ENCODE peak calls at places on chromosomes 2 and 18, in four cellular contexts. L is GM12878, K is K562, P is HL-60. B is an unnamed sample.

GRCh38 chr2:236343400-236344161 is 79.4 kb upstream of the ASB18 start:
- DNase-seq in L (peak; percentile 9), K (peak; percentile 55), P (peak; percentile 49), B (peak; percentile 55)

GRCh38 chr2:290090-290722 is 2.3 kb upstream of the ALKAL2 start:
- DNase-seq in L (no peak), K (peak; percentile 68), P (peak; percentile 49), B (no peak)

GRCh38 chr2:183091954-183092345 is 13.4 kb downstream of the DUSP19 start:
- DNase-seq in L (no peak), K (no peak), P (no peak), B (no peak)

GRCh38 chr2:42021490-42021889 is 26.3 kb upstream of the PKDCC start:
- DNase-seq in L (no peak), K (no peak), P (no peak), B (no peak)

GRCh38 chr2:535222-535621 is 142.0 kb downstream of the TMEM18 start:
- DNase-seq in L (no peak), K (peak; percentile 18), P (no peak), B (no peak)

GRCh38 chr2:207601774-207602173 is 23.4 kb downstream of the METTL21A start:
- DNase-seq in L (no peak), K (no peak), P (no peak), B (no peak)

GRCh38 chr2:111662039-111662740 is 221.8 kb downstream of the ANAPC1 start:
- DNase-seq in L (no peak), K (no peak), P (no peak), B (no peak)

GRCh38 chr18:48749768-48750167 is 201.0 kb downstream of the SMAD7 start:
- DNase-seq in L (no peak), K (no peak), P (no peak), B (no peak)

GRCh38 chr2:173373286-173373685 is 18.6 kb downstream of the CDCA7 start:
- DNase-seq in L (no peak), K (no peak), P (no peak), B (no peak)

GRCh38 chr2:190984595-190984994 is 29.4 kb downstream of the STAT1 start:
- DNase-seq in L (no peak), K (no peak), P (no peak), B (no peak)

GRCh38 chr2:3470166-3470651 is 49.1 kb downstream of the ADI1 start:
- DNase-seq in L (no peak), K (no peak), P (no peak), B (no peak)

GRCh38 chr2:119481501-119482455 is 42.5 kb downstream of the SCTR start:
- DNase-seq in L (no peak), K (no peak), P (no peak), B (no peak)

GRCh38 chr2:232376260-232376659 is 2.3 kb upstream of the ALPP start:
- DNase-seq in L (no peak), K (no peak), P (no peak), B (no peak)

GRCh38 chr2:168345601-168346000 is 98.2 kb upstream of the STK39 start:
- DNase-seq in L (no peak), K (no peak), P (peak; percentile 52), B (no peak)
- TF ChIP-seq SPI1 in L (no peak), K (no peak), P (peak; percentile 16), B (peak; percentile 23)

DNA sequence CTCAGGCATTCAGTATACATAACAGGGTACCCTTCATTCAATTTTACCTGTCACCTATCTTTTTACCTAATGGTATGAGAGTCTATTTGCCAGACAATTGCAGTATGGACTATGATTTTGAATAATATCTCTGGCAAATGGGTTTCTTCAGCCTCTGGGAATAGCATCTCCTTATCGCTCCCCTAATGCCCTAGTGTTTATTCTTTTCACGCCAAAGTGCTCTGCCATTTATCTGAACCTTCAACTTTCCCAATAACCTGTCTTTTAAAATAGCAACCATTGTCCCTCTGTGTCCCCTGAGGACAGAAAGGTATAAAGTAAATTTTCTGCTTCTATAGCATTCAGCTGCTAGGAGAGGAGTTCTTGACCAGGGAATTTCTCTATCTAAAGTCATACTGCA is 45.0 kb upstream of the FSHR start:
- DNase-seq in L (no peak), K (no peak), P (no peak), B (no peak)
- TF ChIP-seq POLR2AphosphoS5 in L (no peak), K (no peak), P (no peak), B (no peak)

GRCh38 chr2:9214866-9215265 is 8.3 kb downstream of the ASAP2 start:
- DNase-seq in L (no peak), K (no peak), P (no peak), B (no peak)
- TF ChIP-seq SPI1 in L (no peak), K (no peak), P (no peak), B (no peak)

DNA sequence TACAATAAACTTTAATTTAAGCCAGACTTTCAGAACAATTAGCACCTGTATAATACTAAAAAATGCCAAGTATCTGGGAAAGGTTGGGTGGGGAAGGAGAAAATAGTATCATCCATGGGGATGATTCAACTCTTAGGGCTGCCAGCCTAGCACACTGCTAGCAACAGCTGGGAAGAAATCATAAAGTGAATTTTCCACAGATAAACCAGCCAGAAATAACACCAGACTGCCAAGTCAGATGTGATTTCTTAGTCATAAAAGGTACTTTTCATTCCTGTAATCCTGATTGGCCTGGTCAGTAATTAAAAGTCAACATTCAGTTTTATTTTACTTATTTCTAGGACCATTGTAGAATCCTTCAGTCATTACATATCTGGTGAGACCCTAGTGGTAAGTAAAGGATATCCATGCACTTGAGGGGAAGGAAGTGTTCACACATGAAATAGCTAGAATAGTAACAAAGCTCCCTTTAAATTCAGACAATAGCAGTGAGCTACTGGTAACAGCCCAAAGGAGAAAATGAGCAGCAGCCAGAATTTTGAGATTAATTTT is 59.4 kb downstream of the LIMS1 start:
- DNase-seq in L (no peak), K (no peak), P (no peak), B (no peak)
- TF ChIP-seq POLR2AphosphoS5 in L (no peak), K (no peak), P (no peak), B (no peak)

DNA sequence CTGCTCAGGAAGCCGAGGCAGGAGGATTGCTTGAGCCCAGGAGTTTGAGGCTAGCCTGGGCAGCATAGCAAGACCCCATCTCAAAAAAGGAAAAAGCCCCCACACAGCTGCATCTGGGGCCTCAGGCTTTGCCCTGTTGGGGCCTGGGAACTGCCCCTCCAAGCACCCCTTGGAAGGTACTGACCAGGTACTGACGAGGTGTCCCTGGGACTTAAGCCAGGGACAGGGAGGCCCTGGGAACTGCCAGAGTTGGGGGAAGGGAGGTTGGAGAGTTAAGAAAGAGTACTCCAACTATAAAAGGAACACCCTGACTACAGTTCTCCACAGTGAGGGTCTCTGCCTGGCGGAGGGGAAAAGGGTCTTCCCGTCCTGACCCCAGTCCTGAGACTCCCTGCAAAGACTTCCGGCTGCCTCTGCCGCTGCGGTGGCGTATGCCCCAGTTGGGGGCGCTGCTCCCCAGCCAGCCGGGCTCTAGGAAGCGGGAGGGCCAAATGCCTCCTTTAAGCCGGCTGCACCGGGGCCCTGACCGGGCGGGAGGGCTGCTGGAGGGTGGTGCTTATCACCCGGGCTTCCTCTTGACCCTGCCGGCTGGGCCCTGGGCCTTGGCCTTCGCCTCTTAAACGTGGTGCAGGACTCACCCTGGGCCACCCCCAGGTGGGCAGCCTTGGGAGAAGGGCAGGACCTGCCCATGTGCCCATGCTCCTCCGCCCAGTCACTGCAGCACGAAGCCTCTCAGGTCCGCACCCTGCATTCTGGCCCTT is 12.8 kb downstream of the SLC30A3 start:
- DNase-seq in L (no peak), K (peak; percentile 86), P (peak; percentile 68), B (peak; percentile 80)
- TF ChIP-seq SPI1 in L (no peak), K (peak; percentile 37), P (no peak), B (no peak)

GRCh38 chr18:13583567-13584245 is 142.7 kb downstream of the FAM210A start:
- DNase-seq in L (no peak), K (no peak), P (no peak), B (no peak)

GRCh38 chr18:13587001-13587400 is 139.4 kb downstream of the FAM210A start:
- DNase-seq in L (no peak), K (no peak), P (no peak), B (no peak)

GRCh38 chr18:13582283-13582682 is 144.1 kb downstream of the FAM210A start:
- DNase-seq in L (no peak), K (no peak), P (no peak), B (no peak)

GRCh38 chr18:13585379-13586153 is 140.8 kb downstream of the FAM210A start:
- DNase-seq in L (no peak), K (no peak), P (no peak), B (no peak)

GRCh38 chr18:13584826-13585225 is 141.5 kb downstream of the FAM210A start:
- DNase-seq in L (no peak), K (no peak), P (no peak), B (no peak)
- TF ChIP-seq POLR2AphosphoS5 in L (no peak), K (peak; percentile 24), P (no peak), B (no peak)

GRCh38 chr18:4286256-4286655 is 168.9 kb downstream of the DLGAP1 start:
- DNase-seq in L (no peak), K (no peak), P (no peak), B (no peak)
- TF ChIP-seq SPI1 in L (no peak), K (no peak), P (no peak), B (no peak)

GRCh38 chr18:13500227-13500865 is 226.0 kb downstream of the FAM210A start:
- DNase-seq in L (no peak), K (no peak), P (no peak), B (no peak)
- TF ChIP-seq POLR2AphosphoS5 in L (no peak), K (no peak), P (no peak), B (no peak)

GRCh38 chr2:210617732-210618330 is 61.4 kb downstream of the CPS1 start:
- DNase-seq in L (no peak), K (peak; percentile 18), P (peak; percentile 41), B (no peak)
- TF ChIP-seq SPI1 in L (no peak), K (no peak), P (no peak), B (no peak)

GRCh38 chr2:172082105-172082943 is 3.0 kb upstream of the DLX1 start:
- DNase-seq in L (no peak), K (no peak), P (no peak), B (no peak)
- TF ChIP-seq POLR2AphosphoS5 in L (no peak), K (no peak), P (no peak), B (no peak)

B was measured in GM12891.